ENCODE peak calls at places on chromosome 10, in five cellular contexts. U, A, V, P and B are unnamed samples.

GRCh38 chr10:132478341-132479023 is 59.1 kb upstream of the INPP5A start:
- DNase-seq in A (no peak), P (no peak), V (no peak), U (no peak), B (no peak)

GRCh38 chr10:43252785-43253341 is 14.0 kb downstream of the RASGEF1A start:
- DNase-seq in U (peak), P (no peak), A (no peak), V (no peak), B (no peak)

GRCh38 chr10:70905071-70906021 is 17.0 kb upstream of the PCBD1 start:
- DNase-seq in P (no peak), A (no peak), U (no peak), V (no peak), B (no peak)

GRCh38 chr10:46042527-46042926 is 3.5 kb downstream of the MSMB start:
- DNase-seq in P (no peak), U (no peak), A (no peak), V (no peak), B (no peak)

GRCh38 chr10:58834093-58834674 is 321.5 kb downstream of the BICC1 start:
- DNase-seq in U (no peak), P (no peak), A (no peak), V (no peak), B (no peak)

GRCh38 chr10:110356628-110357245 is 52.0 kb upstream of the SMNDC1 start:
- DNase-seq in A (no peak), P (peak), U (no peak), V (peak), B (peak)

GRCh38 chr10:77286851-77287250 is 350.8 kb downstream of the KCNMA1 start:
- DNase-seq in P (no peak), A (no peak), V (no peak), U (no peak), B (no peak)

GRCh38 chr10:3478632-3479240 is 306.2 kb upstream of the PITRM1 start:
- DNase-seq in A (no peak), U (no peak), P (no peak), V (no peak), B (no peak)

GRCh38 chr10:59098811-59099452 is 77.5 kb upstream of the PHYHIPL start:
- DNase-seq in U (no peak), P (no peak), V (peak), A (no peak), B (no peak)